ENCODE peak calls at places on chromosomes 2 and 18, in ten cellular contexts. C is AG08395; F is KG1; Q is activated CD4-positive, CD25-positive, alpha-beta regulatory T cell treated with anti-CD3 and anti-CD28 coated beads, Interleukin-2, amount 50 U/mL, for 72 hours; B is NCI-H2171; T is GM20000; D is RPMI7951; Y is GM23338; G is activated CD4-positive, alpha-beta T cell treated with anti-CD3 and anti-CD28 coated beads, Interleukin-2, amount 50 U/mL, for 1 hour; H is T-cell. I is an unnamed sample.

GRCh38 chr2:27593240-27593639 is 10.4 kb downstream of the ZNF512 start:
- DNase-seq in C (no peak), F (no peak), Q (no peak), B (no peak), T (no peak), D (no peak), Y (no peak), G (no peak), H (no peak), I (no peak)

GRCh38 chr18:50695431-50696176 is 124.2 kb downstream of the MRO start:
- DNase-seq in C (no peak), F (no peak), Q (no peak), B (no peak), T (no peak), D (no peak), Y (no peak), G (no peak), H (no peak), I (no peak)

GRCh38 chr2:237600205-237600846 is 9.8 kb upstream of the RAB17 start:
- DNase-seq in C (peak), F (no peak), Q (no peak), B (no peak), T (no peak), D (peak), Y (no peak), G (no peak), H (no peak), I (no peak)

GRCh38 chr2:237149425-237149824 is 63.7 kb downstream of the COPS8 start:
- DNase-seq in C (peak), F (no peak), Q (no peak), B (no peak), T (no peak), D (peak), Y (no peak), G (no peak), H (no peak), I (no peak)

GRCh38 chr2:176091329-176092258 is 927 bp upstream of the HOXD13 start:
- DNase-seq in C (no peak), F (no peak), Q (no peak), B (no peak), T (no peak), D (no peak), Y (peak), G (no peak), H (no peak), I (peak)

GRCh38 chr2:109225170-109225775 is 96.3 kb downstream of the SH3RF3 start:
- DNase-seq in C (no peak), F (no peak), Q (no peak), B (no peak), T (no peak), D (no peak), Y (no peak), G (no peak), H (no peak), I (no peak)

GRCh38 chr2:192885569-192886160 is 690.9 kb upstream of the TMEFF2 start:
- DNase-seq in C (no peak), F (no peak), Q (no peak), B (no peak), T (no peak), D (no peak), Y (no peak), G (no peak), H (no peak), I (no peak)

GRCh38 chr18:62485684-62486083 is 37.1 kb upstream of the ZCCHC2 start:
- DNase-seq in C (peak), F (no peak), Q (no peak), B (no peak), T (no peak), D (peak), Y (no peak), G (no peak), H (no peak), I (no peak)

GRCh38 chr18:493974-494601 is 6.4 kb downstream of the COLEC12 start:
- DNase-seq in C (no peak), F (no peak), Q (no peak), B (no peak), T (no peak), D (no peak), Y (peak), G (no peak), H (no peak), I (no peak)

GRCh38 chr2:237407734-237408133 is 6.2 kb downstream of the COL6A3 start:
- DNase-seq in C (no peak), F (no peak), Q (no peak), B (no peak), T (no peak), D (no peak), Y (no peak), G (no peak), H (no peak), I (no peak)

GRCh38 chr2:227623225-227623624 is 5.9 kb downstream of the SCYGR4 start:
- DNase-seq in C (peak), F (no peak), Q (no peak), B (no peak), T (no peak), D (peak), Y (no peak), G (no peak), H (no peak), I (no peak)

GRCh38 chr2:130760754-130761751 is 5.7 kb downstream of the AMER3 start:
- DNase-seq in C (no peak), F (no peak), Q (no peak), B (no peak), T (no peak), D (no peak), Y (no peak), G (no peak), H (no peak), I (no peak)

GRCh38 chr2:182918961-182919360 is 52.5 kb upstream of the FRZB start:
- DNase-seq in C (no peak), F (no peak), Q (no peak), B (no peak), T (no peak), D (no peak), Y (no peak), G (no peak), H (no peak), I (no peak)

GRCh38 chr18:69008538-69008937 is 210.7 kb downstream of the CCDC102B start:
- DNase-seq in C (no peak), F (no peak), Q (no peak), B (no peak), T (no peak), D (no peak), Y (no peak), G (no peak), H (no peak), I (no peak)